ENCODE peak calls at places on chromosomes 6 and 20, in ten cellular contexts. F is COR-L47; K is GM13977; M is HCT116; J is NCI-H1105 treated with DMSO at 0.1 percent for 48 hours; D is neuronal stem cell; N is H7; X is activated CD8-positive, alpha-beta T cell treated with anti-CD3 and anti-CD28 coated beads for 36 hours; Y is NCI-H1417; U is NCI-H510A treated with DMSO at 0.1 percent for 48 hours. Q is an unnamed sample.

GRCh38 chr6:128731249-128732165 is 151.4 kb upstream of the LAMA2 start:
- DNase-seq in F (peak; percentile 4), K (no peak), M (peak; percentile 40), J (peak; percentile 59), D (peak; percentile 37), N (peak; percentile 16), X (peak; percentile 6), Y (peak; percentile 73), U (peak; percentile 21), Q (no peak)

GRCh38 chr20:8005033-8005432 is 14.5 kb downstream of the TMX4 start:
- DNase-seq in F (no peak), K (no peak), M (no peak), J (no peak), D (no peak), N (no peak), X (no peak), Y (peak; percentile 72), U (peak; percentile 75), Q (peak; percentile 52)

GRCh38 chr6:1395941-1396908 is 6.8 kb downstream of the FOXF2 start:
- DNase-seq in F (no peak), K (no peak), M (no peak), J (no peak), D (no peak), N (peak; percentile 50), X (no peak), Y (no peak), U (no peak), Q (no peak)

GRCh38 chr6:84390334-84390733 is 162.9 kb upstream of the CEP162 start:
- DNase-seq in F (no peak), K (no peak), M (no peak), J (no peak), D (no peak), N (no peak), X (no peak), Y (no peak), U (no peak), Q (no peak)

GRCh38 chr6:45327956-45328522 is at the start of gene RUNX2:
- DNase-seq in F (no peak), K (no peak), M (no peak), J (no peak), D (no peak), N (no peak), X (peak; percentile 50), Y (no peak), U (no peak), Q (peak; percentile 34)

GRCh38 chr6:143591441-143591840 is 79.9 kb upstream of the FUCA2 start:
- DNase-seq in F (no peak), K (no peak), M (no peak), J (no peak), D (no peak), N (no peak), X (no peak), Y (no peak), U (no peak), Q (no peak)

GRCh38 chr6:136067731-136068341 is 182.3 kb downstream of the MTFR2 start:
- DNase-seq in F (no peak), K (no peak), M (peak; percentile 66), J (no peak), D (peak; percentile 40), N (peak; percentile 32), X (no peak), Y (no peak), U (no peak), Q (no peak)

GRCh38 chr20:2052741-2053140 is 48.9 kb upstream of the STK35 start:
- DNase-seq in F (no peak), K (no peak), M (no peak), J (no peak), D (no peak), N (no peak), X (no peak), Y (no peak), U (no peak), Q (no peak)

Q was measured in NCI-H2029.